ENCODE peak calls at places on chromosomes 16 and 17, in four cellular contexts. W is ovary, E is cardiac muscle cell, J is brain microvascular endothelial cell. X is an unnamed sample.

GRCh38 chr17:18101828-18102227 is 6.7 kb upstream of the MYO15A start:
- DNase-seq in J (no peak), E (no peak), W (no peak), X (no peak)

GRCh38 chr17:50266384-50267073 is 7.7 kb upstream of the TMEM92 start:
- DNase-seq in J (peak; percentile 80), W (peak; percentile 83), E (no peak), X (peak; percentile 72)

GRCh38 chr16:89048871-89049422 is 44.7 kb upstream of the ACSF3 start:
- DNase-seq in W (no peak), J (no peak), E (no peak), X (no peak)

GRCh38 chr17:50560185-50560824 is at the start of gene CACNA1G:
- DNase-seq in E (peak; percentile 96), W (peak; percentile 97), J (peak; percentile 75), X (peak; percentile 94)

GRCh38 chr16:27378871-27379580 is 22.9 kb upstream of the IL21R start:
- DNase-seq in J (no peak), W (no peak), E (no peak), X (no peak)

GRCh38 chr17:35082073-35082657 is 18.7 kb upstream of the RFFL start:
- DNase-seq in W (no peak), E (no peak), J (peak; percentile 43), X (no peak)

GRCh38 chr17:49616546-49617205 is 41.0 kb downstream of the NXPH3 start:
- DNase-seq in W (peak; percentile 72), E (no peak), J (no peak), X (peak; percentile 82)

GRCh38 chr17:31357831-31358400 is 33.6 kb upstream of the RAB11FIP4 start:
- DNase-seq in E (no peak), J (no peak), W (no peak), X (no peak)

GRCh38 chr17:39929657-39930407 is 2.3 kb downstream of the LRRC3C start:
- DNase-seq in W (no peak), J (peak; percentile 63), E (no peak), X (no peak)

GRCh38 chr17:8997994-8998628 is 23.2 kb upstream of the NTN1 start:
- DNase-seq in W (no peak), J (peak; percentile 56), E (peak; percentile 62), X (peak; percentile 66)

GRCh38 chr17:50918071-50918932 is 52.1 kb upstream of the TOB1 start:
- DNase-seq in E (no peak), W (no peak), J (no peak), X (no peak)

GRCh38 chr17:14793237-14793636 is 471.9 kb downstream of the PMP22 start:
- DNase-seq in J (peak; percentile 58), W (no peak), E (no peak), X (no peak)

GRCh38 chr16:3165111-3165822 is 22.7 kb upstream of the OR1F1 start:
- DNase-seq in J (no peak), W (no peak), E (no peak), X (no peak)

GRCh38 chr17:49964539-49965521 is 4.2 kb upstream of the DLX4 start:
- DNase-seq in E (no peak), W (no peak), J (no peak), X (no peak)

GRCh38 chr17:51860934-51861561 is 297.5 kb downstream of the CA10 start:
- DNase-seq in J (peak; percentile 10), E (peak; percentile 76), W (no peak), X (no peak)

GRCh38 chr16:57306676-57307341 is 22.3 kb upstream of the PLLP start:
- DNase-seq in W (no peak), E (no peak), J (no peak), X (peak; percentile 32)

GRCh38 chr17:78159575-78160158 is 8.7 kb upstream of the SYNGR2 start:
- DNase-seq in J (no peak), E (no peak), W (no peak), X (no peak)

GRCh38 chr16:83689385-83689831 is 118.4 kb upstream of the HSBP1 start:
- DNase-seq in W (no peak), J (peak; percentile 85), E (peak; percentile 10), X (no peak)

GRCh38 chr16:10606607-10607006 is 26.2 kb upstream of the EMP2 start:
- DNase-seq in W (no peak), E (no peak), J (no peak), X (no peak)

GRCh38 chr16:58584831-58585505 is 44.7 kb downstream of the CNOT1 start:
- DNase-seq in E (no peak), W (no peak), J (no peak), X (no peak)
- H3K36me3 ChIP-seq in E (peaks cover 86% of the 10 kb centered on the region), W (no peaks in the 10 kb centered on the region), J (peaks cover 60% of the 10 kb centered on the region), X (peaks cover 87% of the 10 kb centered on the region)

GRCh38 chr17:42286411-42287295 is 1.6 kb upstream of the STAT5A start:
- DNase-seq in W (peak; percentile 51), E (no peak), J (no peak), X (peak; percentile 59)
- H3K27ac ChIP-seq in W (peak overlapping the region; percentile 87), E (no peak overlapping the region), J (no peak overlapping the region), X (peak overlapping the region; percentile 90)

DNA sequence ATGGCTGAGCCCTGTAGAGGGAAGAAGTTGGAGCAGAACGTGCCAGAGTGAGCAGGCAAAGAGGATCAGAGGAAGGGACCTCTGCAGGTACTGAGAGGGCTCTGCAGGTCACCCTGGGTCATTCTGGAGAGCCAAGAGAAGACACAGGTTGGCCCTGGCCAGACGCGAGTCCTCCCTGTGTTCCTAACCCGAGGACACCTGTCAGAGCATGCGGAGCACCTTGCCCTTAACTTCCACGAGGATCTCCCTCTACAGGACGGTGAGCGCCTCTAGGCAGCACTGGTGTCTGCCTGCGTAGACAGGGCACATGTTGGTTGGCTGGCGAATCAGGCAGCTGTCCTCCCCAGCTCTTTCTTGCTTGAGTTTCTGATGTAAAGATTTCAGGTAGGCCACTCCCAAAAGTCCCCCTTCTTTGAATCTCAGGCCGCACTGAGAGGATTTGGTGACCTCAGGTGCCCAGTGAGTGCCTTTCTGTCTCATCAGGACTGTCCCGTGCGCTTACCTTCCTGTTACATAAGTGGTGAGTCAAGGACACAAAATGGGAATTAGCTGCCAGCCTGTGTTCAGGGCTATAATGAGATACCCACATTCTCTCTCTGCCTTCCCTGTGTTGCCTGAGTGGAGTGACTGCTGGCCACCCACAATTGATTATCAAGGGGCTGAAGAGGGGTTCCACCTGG is 45.3 kb downstream of the MPRIP start:
- DNase-seq in J (no peak), E (no peak), W (peak; percentile 21), X (no peak)
- H3K36me3 ChIP-seq in J (peaks cover 33% of the 10 kb centered on the region), E (no peaks in the 10 kb centered on the region), W (no peaks in the 10 kb centered on the region), X (peaks cover 19% of the 10 kb centered on the region)

DNA sequence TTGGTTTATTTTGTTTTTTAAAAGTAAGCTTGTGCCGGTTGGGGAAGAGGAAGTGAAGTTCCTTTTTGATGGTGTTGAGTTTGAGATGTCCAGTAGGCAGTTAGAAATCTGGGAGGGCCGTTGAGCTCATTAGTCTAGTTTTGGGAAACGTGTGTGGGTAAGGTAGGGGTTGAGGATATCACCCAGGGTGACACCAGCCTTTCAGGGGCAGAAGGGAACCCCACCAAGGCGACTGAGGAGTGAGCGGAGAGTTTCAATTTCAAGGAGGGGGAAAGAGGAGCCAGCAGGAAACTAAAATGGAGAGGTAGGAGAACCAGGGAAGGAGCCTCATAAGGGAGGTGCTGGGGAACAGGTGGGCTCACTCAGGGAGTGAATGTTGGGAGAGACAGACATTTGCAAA is 22.7 kb downstream of the HAPSTR1 start:
- DNase-seq in J (no peak), E (no peak), W (no peak), X (no peak)
- H3K27ac ChIP-seq in J (no peak overlapping the region), E (no peak overlapping the region), W (no peak overlapping the region), X (no peak overlapping the region)

GRCh38 chr16:67959930-67960329 is 8.5 kb downstream of the SLC12A4 start:
- DNase-seq in W (no peak), J (no peak), E (no peak), X (no peak)
- H3K36me3 ChIP-seq in W (no peaks in the 10 kb centered on the region), J (peaks cover 83% of the 10 kb centered on the region), E (peaks cover 11% of the 10 kb centered on the region), X (peaks cover 88% of the 10 kb centered on the region)

X was measured in right atrium auricular region.